ENCODE peak calls at places on chromosomes 7 and 10, in nine cellular contexts. T is HCT116, F is PC-3, I is psoas muscle, C is ovary, U is neural progenitor cell, E is mesenchymal stem cell, X is left ventricle myocardium inferior, Q is lower lobe of right lung. Y is an unnamed sample.

GRCh38 chr10:69936091-69936490 is 116.6 kb upstream of the MACROH2A2 start:
- DNase-seq in T (no peak), F (no peak), I (no peak), C (no peak), U (peak; percentile 40), E (no peak), X (no peak), Q (no peak), Y (no peak)

GRCh38 chr7:94145602-94146001 is 141.4 kb upstream of the BET1 start:
- DNase-seq in T (no peak), F (no peak), I (no peak), C (no peak), U (no peak), E (peak; percentile 67), X (no peak), Q (no peak), Y (no peak)

GRCh38 chr7:12685550-12685949 is 1.9 kb upstream of the ARL4A start:
- DNase-seq in T (no peak), F (peak; percentile 85), I (no peak), C (no peak), U (peak; percentile 75), E (peak; percentile 52), X (no peak), Q (no peak), Y (peak; percentile 33)

GRCh38 chr7:26662646-26663045 is 201.7 kb downstream of the SKAP2 start:
- DNase-seq in T (no peak), F (no peak), I (no peak), C (no peak), U (no peak), E (no peak), X (no peak), Q (no peak), Y (no peak)

GRCh38 chr10:59027975-59028640 is 148.3 kb upstream of the PHYHIPL start:
- DNase-seq in T (no peak), F (no peak), I (no peak), C (no peak), U (no peak), E (no peak), X (no peak), Q (no peak), Y (no peak)

GRCh38 chr7:101935521-101936141 is 118.2 kb downstream of the CUX1 start:
- DNase-seq in T (no peak), F (no peak), I (peak; percentile 94), C (no peak), U (no peak), E (no peak), X (peak; percentile 79), Q (no peak), Y (peak; percentile 88)

GRCh38 chr7:139304517-139304916 is 36.6 kb upstream of the FMC1 start:
- DNase-seq in T (no peak), F (no peak), I (no peak), C (no peak), U (no peak), E (no peak), X (no peak), Q (no peak), Y (no peak)

GRCh38 chr10:86106616-86107015 is 260.0 kb downstream of the GRID1 start:
- DNase-seq in T (no peak), F (no peak), I (no peak), C (no peak), U (no peak), E (no peak), X (no peak), Q (no peak), Y (no peak)

GRCh38 chr10:70757856-70758255 is 27.3 kb downstream of the TBATA start:
- DNase-seq in T (no peak), F (no peak), I (no peak), C (no peak), U (no peak), E (no peak), X (no peak), Q (peak; percentile 43), Y (peak; percentile 47)

GRCh38 chr7:102066476-102066875 is 220.2 kb upstream of the SH2B2 start:
- DNase-seq in T (no peak), F (no peak), I (no peak), C (no peak), U (no peak), E (no peak), X (no peak), Q (no peak), Y (no peak)

GRCh38 chr10:63812491-63812890 is 291.3 kb downstream of the REEP3 start:
- DNase-seq in T (no peak), F (no peak), I (no peak), C (no peak), U (no peak), E (no peak), X (no peak), Q (no peak), Y (no peak)

GRCh38 chr7:137591444-137591843 is 247.9 kb upstream of the PTN start:
- DNase-seq in T (no peak), F (peak; percentile 62), I (no peak), C (no peak), U (peak; percentile 45), E (peak; percentile 81), X (no peak), Q (no peak), Y (no peak)

GRCh38 chr7:117019287-117019686 is 66.0 kb downstream of the ST7 start:
- DNase-seq in T (peak; percentile 21), F (peak; percentile 60), I (no peak), C (no peak), U (no peak), E (no peak), X (no peak), Q (no peak), Y (no peak)
- H3K4me1 ChIP-seq in T (peaks cover 8% of the 10 kb centered on the region), F (peaks cover 13% of the 10 kb centered on the region), I (peaks cover 76% of the 10 kb centered on the region), C (peaks cover 2% of the 10 kb centered on the region), U (peaks cover 23% of the 10 kb centered on the region), E (peaks cover 3% of the 10 kb centered on the region), X (peaks cover 79% of the 10 kb centered on the region), Q (peaks cover 40% of the 10 kb centered on the region), Y (peaks cover 3% of the 10 kb centered on the region)

DNA sequence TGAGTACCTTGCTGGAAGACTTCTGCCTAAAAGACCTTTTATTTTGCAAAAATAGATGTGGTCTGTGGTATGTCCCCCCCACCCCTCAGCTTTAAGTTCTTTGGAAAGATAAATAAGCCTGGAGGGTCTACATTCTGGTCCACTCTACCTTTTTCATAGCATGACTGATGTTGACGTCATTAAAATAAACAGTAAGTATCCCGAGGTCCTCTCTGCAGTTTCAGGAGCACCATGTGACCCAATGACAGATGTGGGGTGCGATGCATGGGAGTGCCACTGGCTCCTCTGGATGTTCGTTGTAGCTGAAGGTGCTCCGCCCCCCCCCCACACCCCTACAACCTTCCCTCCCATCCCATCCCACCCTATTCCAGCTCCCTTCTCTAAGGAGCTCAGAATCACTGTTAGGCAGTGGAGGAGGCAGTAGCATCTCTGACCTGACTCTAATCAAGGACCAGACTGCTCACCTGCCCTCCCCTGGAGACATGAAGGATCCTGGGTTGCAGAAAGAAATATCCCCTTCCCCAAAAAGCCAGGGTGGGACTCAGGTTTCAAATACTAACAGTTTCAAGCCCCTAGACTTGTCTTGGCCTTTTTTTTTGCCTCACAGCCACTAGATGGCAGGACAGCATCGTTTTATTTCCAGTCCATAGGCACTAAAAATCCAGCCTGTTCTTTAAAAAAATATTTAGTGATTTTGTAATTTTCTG is 25.1 kb downstream of the CASP7 start:
- DNase-seq in T (peak; percentile 38), F (peak; percentile 51), I (no peak), C (no peak), U (peak; percentile 64), E (peak; percentile 70), X (no peak), Q (no peak), Y (no peak)
- H3K4me3 ChIP-seq in T (no peak overlapping the region), F (no peak overlapping the region), I (no peak overlapping the region), C (no peak overlapping the region), U (no peak overlapping the region), E (no peak overlapping the region), X (no peak overlapping the region), Q (no peak overlapping the region), Y (no peak overlapping the region)

GRCh38 chr10:78435484-78436222 is 402.0 kb downstream of the RPS24 start:
- DNase-seq in T (no peak), F (no peak), I (no peak), C (no peak), U (no peak), E (no peak), X (no peak), Q (no peak), Y (no peak)

GRCh38 chr10:78433063-78433717 is 399.5 kb downstream of the RPS24 start:
- DNase-seq in T (no peak), F (peak; percentile 65), I (no peak), C (no peak), U (peak; percentile 28), E (no peak), X (peak; percentile 38), Q (no peak), Y (peak; percentile 79)

GRCh38 chr10:78436223-78436575 is 402.5 kb downstream of the RPS24 start:
- DNase-seq in T (no peak), F (no peak), I (no peak), C (no peak), U (peak; percentile 56), E (no peak), X (no peak), Q (no peak), Y (no peak)

GRCh38 chr10:78433722-78434535 is 400.3 kb downstream of the RPS24 start:
- DNase-seq in T (no peak), F (no peak), I (no peak), C (no peak), U (peak; percentile 56), E (no peak), X (no peak), Q (no peak), Y (no peak)

GRCh38 chr10:78434886-78435285 is 401.2 kb downstream of the RPS24 start:
- DNase-seq in T (no peak), F (no peak), I (no peak), C (no peak), U (no peak), E (no peak), X (no peak), Q (no peak), Y (no peak)
- H3K27ac ChIP-seq in T (no peak overlapping the region), F (no peak overlapping the region), I (no peak overlapping the region), C (no peak overlapping the region), U (no peak overlapping the region), E (no peak overlapping the region), X (no peak overlapping the region), Q (no peak overlapping the region), Y (no peak overlapping the region)

GRCh38 chr10:109894516-109894915 is 28.8 kb downstream of the XPNPEP1 start:
- DNase-seq in T (no peak), F (no peak), I (peak; percentile 92), C (peak; percentile 74), U (no peak), E (peak; percentile 36), X (peak; percentile 83), Q (peak; percentile 52), Y (peak; percentile 92)

GRCh38 chr10:109892087-109892486 is 31.2 kb downstream of the XPNPEP1 start:
- DNase-seq in T (no peak), F (no peak), I (no peak), C (no peak), U (no peak), E (no peak), X (no peak), Q (no peak), Y (no peak)

GRCh38 chr10:109891105-109891504 is 32.2 kb downstream of the XPNPEP1 start:
- DNase-seq in T (no peak), F (no peak), I (no peak), C (no peak), U (no peak), E (no peak), X (no peak), Q (no peak), Y (no peak)

GRCh38 chr10:109893371-109893770 is 29.9 kb downstream of the XPNPEP1 start:
- DNase-seq in T (no peak), F (no peak), I (no peak), C (no peak), U (no peak), E (no peak), X (no peak), Q (no peak), Y (no peak)

GRCh38 chr10:109892885-109893284 is 30.4 kb downstream of the XPNPEP1 start:
- DNase-seq in T (no peak), F (no peak), I (peak; percentile 59), C (peak; percentile 30), U (peak; percentile 66), E (no peak), X (no peak), Q (no peak), Y (no peak)
- H3K4me1 ChIP-seq in T (no peaks in the 10 kb centered on the region), F (no peaks in the 10 kb centered on the region), I (peaks cover 26% of the 10 kb centered on the region), C (peaks cover 22% of the 10 kb centered on the region), U (peaks cover 33% of the 10 kb centered on the region), E (peaks cover 24% of the 10 kb centered on the region), X (peaks cover 86% of the 10 kb centered on the region), Q (peaks cover 34% of the 10 kb centered on the region), Y (peaks cover 43% of the 10 kb centered on the region)